ENCODE peak calls at places on chromosomes 12 and 14, in seven cellular contexts. E is stromal cell of bone marrow; D is CD8-positive, alpha-beta memory T cell; R is stimulated activated CD4-positive, alpha-beta T cell treated with anti-CD3 and anti-CD28 coated beads, TNF-alpha, amount 100 ng/mL, for 4 hours; M is coronary artery; W is NCI-H345; P is A549. S is an unnamed sample.

GRCh38 chr12:95538002-95538401 is 13.3 kb downstream of the USP44 start:
- DNase-seq in E (no peak), D (no peak), R (no peak), M (no peak), W (no peak), P (no peak), S (no peak)

GRCh38 chr12:108565976-108566375 is 3.6 kb downstream of the ISCU start:
- DNase-seq in E (no peak), D (peak), R (peak), M (no peak), W (peak), P (peak), S (peak)

GRCh38 chr12:68081561-68081960 is 78.0 kb downstream of the IFNG start:
- DNase-seq in E (no peak), D (no peak), R (no peak), M (no peak), W (no peak), P (no peak), S (no peak)

GRCh38 chr12:34126239-34126641 is 103.9 kb downstream of the ALG10 start:
- DNase-seq in E (no peak), D (peak), R (no peak), M (no peak), W (no peak), P (no peak), S (no peak)

GRCh38 chr12:40262657-40263056 is 37.9 kb downstream of the LRRK2 start:
- DNase-seq in E (no peak), D (no peak), R (no peak), M (no peak), W (no peak), P (no peak), S (no peak)

GRCh38 chr12:66662729-66663128 is 16.1 kb downstream of the GRIP1 start:
- DNase-seq in E (peak), D (no peak), R (no peak), M (no peak), W (peak), P (no peak), S (no peak)

GRCh38 chr12:75196865-75197264 is 12.8 kb downstream of the KCNC2 start:
- DNase-seq in E (no peak), D (no peak), R (no peak), M (no peak), W (no peak), P (peak), S (no peak)

GRCh38 chr12:3326850-3327780 is 163.9 kb upstream of the PRMT8 start:
- DNase-seq in E (no peak), D (no peak), R (no peak), M (no peak), W (no peak), P (no peak), S (no peak)

GRCh38 chr14:22839159-22839779 is 2.9 kb downstream of the MMP14 start:
- DNase-seq in E (no peak), D (no peak), R (no peak), M (no peak), W (no peak), P (no peak), S (no peak)

GRCh38 chr14:95453713-95453980 is 62.8 kb downstream of the SYNE3 start:
- DNase-seq in E (no peak), D (no peak), R (no peak), M (no peak), W (no peak), P (no peak), S (no peak)

GRCh38 chr12:57726884-57727757 is 11.4 kb downstream of the AGAP2 start:
- DNase-seq in E (no peak), D (no peak), R (no peak), M (no peak), W (no peak), P (no peak), S (no peak)

GRCh38 chr12:115541891-115542361 is 735.6 kb downstream of the MED13L start:
- DNase-seq in E (peak), D (no peak), R (no peak), M (no peak), W (no peak), P (no peak), S (no peak)

GRCh38 chr12:47988073-47989022 is 15.9 kb downstream of the COL2A1 start:
- DNase-seq in E (no peak), D (no peak), R (no peak), M (no peak), W (no peak), P (no peak), S (no peak)

GRCh38 chr12:130981156-130981789 is 27.6 kb downstream of the ADGRD1 start:
- DNase-seq in E (no peak), D (no peak), R (no peak), M (peak), W (no peak), P (no peak), S (no peak)

GRCh38 chr14:24138396-24139271 is 2.6 kb downstream of the PSME1 start:
- DNase-seq in E (no peak), D (no peak), R (no peak), M (no peak), W (no peak), P (no peak), S (no peak)

GRCh38 chr12:107404981-107405380 is 280.6 kb upstream of the PWP1 start:
- DNase-seq in E (no peak), D (no peak), R (no peak), M (no peak), W (no peak), P (peak), S (no peak)

GRCh38 chr14:53458368-53458814 is 305.3 kb upstream of the DDHD1 start:
- DNase-seq in E (no peak), D (no peak), R (no peak), M (no peak), W (no peak), P (peak), S (no peak)

GRCh38 chr12:68175566-68176033 is 16.1 kb upstream of the IFNG start:
- DNase-seq in E (no peak), D (peak), R (peak), M (no peak), W (no peak), P (no peak), S (peak)

GRCh38 chr14:94110552-94111181 is at the start of gene IFI27:
- DNase-seq in E (peak), D (no peak), R (no peak), M (peak), W (no peak), P (no peak), S (no peak)

GRCh38 chr12:115213538-115213961 is 529.6 kb upstream of the TBX3 start:
- DNase-seq in E (no peak), D (no peak), R (no peak), M (no peak), W (no peak), P (no peak), S (no peak)

GRCh38 chr14:76768201-76768656 is 7.0 kb downstream of the VASH1 start:
- DNase-seq in E (no peak), D (peak), R (peak), M (peak), W (no peak), P (no peak), S (peak)

GRCh38 chr14:63730659-63731058 is 2.8 kb upstream of the SGPP1 start:
- DNase-seq in E (no peak), D (no peak), R (no peak), M (no peak), W (no peak), P (no peak), S (no peak)

GRCh38 chr14:25007832-25008231 is 42.1 kb downstream of the STXBP6 start:
- DNase-seq in E (no peak), D (no peak), R (no peak), M (no peak), W (peak), P (peak), S (no peak)

GRCh38 chr14:61754627-61755381 is 7.4 kb upstream of the SNAPC1 start:
- DNase-seq in E (no peak), D (no peak), R (no peak), M (no peak), W (no peak), P (no peak), S (no peak)

GRCh38 chr12:40793471-40793870 is 101.2 kb downstream of the CNTN1 start:
- DNase-seq in E (no peak), D (no peak), R (no peak), M (no peak), W (no peak), P (no peak), S (no peak)

S was measured in activated T-helper 9 cell treated with anti-CD3 and anti-CD28 coated beads, Interleukin-2, amount 50 U/mL, for 16 hours.